ENCODE peak calls at places on chromosomes 6 and 20, in five cellular contexts. I is uterus, Y is upper lobe of right lung, V is sigmoid colon, B is ovary. Q is an unnamed sample. For H3K4me1 and H3K36me3, the result is how much of the 10 kb centered on the place peaks cover.

GRCh38 chr6:13593720-13594119 is 19.3 kb downstream of the SIRT5 start:
- DNase-seq in I (no peak), Y (no peak), V (no peak), B (no peak), Q (no peak)

GRCh38 chr6:118198746-118199145 is 291.7 kb downstream of the SLC35F1 start:
- DNase-seq in I (no peak), Y (no peak), V (no peak), B (no peak), Q (no peak)

GRCh38 chr6:150666071-150666470 is 66.4 kb downstream of the PLEKHG1 start:
- DNase-seq in I (no peak), Y (no peak), V (peak), B (no peak), Q (no peak)

GRCh38 chr6:13406051-13406477 is 77.7 kb upstream of the TBC1D7 start:
- DNase-seq in I (no peak), Y (no peak), V (no peak), B (no peak), Q (no peak)

GRCh38 chr20:11437611-11438380 is 479.9 kb upstream of the BTBD3 start:
- DNase-seq in I (no peak), Y (no peak), V (no peak), B (no peak), Q (no peak)

GRCh38 chr20:50898475-50898874 is 32.8 kb downstream of the ADNP start:
- DNase-seq in I (no peak), Y (no peak), V (no peak), B (no peak), Q (no peak)

GRCh38 chr20:61750093-61750492 is 315.6 kb downstream of the TAF4 start:
- DNase-seq in I (no peak), Y (no peak), V (no peak), B (no peak), Q (no peak)

GRCh38 chr6:1497593-1498105 is 108.3 kb downstream of the FOXF2 start:
- DNase-seq in I (no peak), Y (no peak), V (peak), B (peak), Q (no peak)

GRCh38 chr20:61254881-61255589 is 3.0 kb downstream of the CDH4 start:
- DNase-seq in I (no peak), Y (no peak), V (no peak), B (no peak), Q (no peak)

GRCh38 chr6:141077355-141078333 is 1055.1 kb upstream of the GJE1 start:
- DNase-seq in I (no peak), Y (no peak), V (no peak), B (no peak), Q (no peak)

GRCh38 chr6:123635567-123635966 is 1.2 kb downstream of the TRDN start:
- DNase-seq in I (no peak), Y (no peak), V (no peak), B (no peak), Q (no peak)

GRCh38 chr6:123640567-123641187 is 3.9 kb upstream of the TRDN start:
- DNase-seq in I (no peak), Y (no peak), V (no peak), B (no peak), Q (no peak)

GRCh38 chr6:123636771-123637170 is at the start of gene TRDN:
- DNase-seq in I (no peak), Y (no peak), V (no peak), B (no peak), Q (no peak)

GRCh38 chr6:123636282-123636681 is 468 bp downstream of the TRDN start:
- DNase-seq in I (no peak), Y (no peak), V (no peak), B (no peak), Q (no peak)

GRCh38 chr6:123635144-123635543 is 1.6 kb downstream of the TRDN start:
- DNase-seq in I (no peak), Y (no peak), V (no peak), B (no peak), Q (no peak)
- H3K4me1 ChIP-seq in I (under half), Y (under half), V (under half), B (under half), Q (under half)

DNA sequence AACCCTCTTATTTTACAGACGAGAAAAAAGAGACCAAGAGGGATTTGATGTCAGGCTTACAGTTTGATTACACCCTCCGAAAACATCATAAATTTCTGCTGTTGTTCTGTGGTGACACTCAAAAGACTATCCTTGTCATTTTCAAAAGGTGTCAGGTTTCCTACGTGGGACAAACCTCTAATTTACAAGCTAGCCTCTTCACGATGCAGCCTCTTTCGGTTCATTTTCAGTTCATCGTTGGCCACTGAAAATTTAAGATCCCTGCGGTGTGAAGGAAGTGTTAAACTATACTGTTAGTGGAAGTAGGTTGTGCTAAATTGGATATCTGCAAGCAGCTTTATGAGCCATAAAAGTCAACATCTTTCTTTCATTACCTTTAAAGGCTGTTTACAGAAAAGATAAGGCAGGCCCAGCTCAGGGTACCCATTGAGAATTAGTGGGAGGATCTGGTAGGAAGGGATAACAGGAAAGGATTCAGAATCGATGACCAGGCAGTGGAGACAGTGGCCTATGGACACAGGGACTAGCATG is 329.2 kb upstream of the SOX4 start:
- DNase-seq in I (no peak), Y (no peak), V (no peak), B (no peak), Q (no peak)
- H3K36me3 ChIP-seq in I (under half), Y (under half), V (under half), B (under half), Q (under half)

GRCh38 chr6:106974999-106975698 is 620 bp upstream of the CD24 start:
- DNase-seq in I (no peak), Y (peak), V (no peak), B (peak), Q (peak)

GRCh38 chr6:106973841-106974336 is 640 bp downstream of the CD24 start:
- DNase-seq in I (no peak), Y (peak), V (no peak), B (no peak), Q (peak)

GRCh38 chr6:106973018-106973840 is 1.3 kb downstream of the CD24 start:
- DNase-seq in I (no peak), Y (peak), V (no peak), B (no peak), Q (peak)

GRCh38 chr6:106975699-106976032 is 1.1 kb upstream of the CD24 start:
- DNase-seq in I (no peak), Y (no peak), V (no peak), B (no peak), Q (no peak)

DNA sequence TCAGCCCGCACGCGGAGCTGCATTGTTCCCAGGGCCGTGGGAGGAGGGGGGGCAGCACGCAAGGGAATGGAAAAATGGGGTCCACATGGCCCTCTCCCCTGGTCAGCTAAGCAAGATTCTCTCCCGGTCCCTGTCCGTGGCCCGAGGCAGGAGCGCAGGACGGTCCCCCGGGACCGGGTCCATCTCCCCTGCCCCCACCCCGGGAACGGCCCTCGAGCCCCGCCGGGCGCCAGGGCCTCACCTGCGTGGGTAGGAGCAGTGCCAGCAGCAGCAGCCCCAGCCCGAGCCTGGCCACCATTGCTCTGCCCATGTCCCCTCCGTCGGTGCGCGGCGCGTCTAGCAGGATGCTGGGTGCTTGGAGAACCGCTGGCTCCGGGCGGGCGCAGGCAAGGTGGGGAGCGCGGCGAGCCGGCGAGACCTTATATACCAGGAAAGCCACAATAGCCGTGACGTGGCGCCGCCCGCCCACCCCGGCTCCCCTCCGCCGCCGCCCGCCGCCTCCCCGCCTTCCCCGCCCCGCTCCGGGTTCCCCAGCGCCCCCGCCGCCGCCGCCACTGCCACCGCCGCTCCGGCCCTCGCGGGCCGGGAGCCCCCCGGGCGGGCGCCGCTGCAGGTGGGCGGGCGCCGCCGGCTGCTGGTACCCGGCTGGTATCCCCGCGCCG is at the start of gene CD24:
- DNase-seq in I (no peak), Y (peak), V (no peak), B (peak), Q (peak)
- H3K27ac ChIP-seq in I (peak), Y (peak), V (peak), B (no peak), Q (peak)

DNA sequence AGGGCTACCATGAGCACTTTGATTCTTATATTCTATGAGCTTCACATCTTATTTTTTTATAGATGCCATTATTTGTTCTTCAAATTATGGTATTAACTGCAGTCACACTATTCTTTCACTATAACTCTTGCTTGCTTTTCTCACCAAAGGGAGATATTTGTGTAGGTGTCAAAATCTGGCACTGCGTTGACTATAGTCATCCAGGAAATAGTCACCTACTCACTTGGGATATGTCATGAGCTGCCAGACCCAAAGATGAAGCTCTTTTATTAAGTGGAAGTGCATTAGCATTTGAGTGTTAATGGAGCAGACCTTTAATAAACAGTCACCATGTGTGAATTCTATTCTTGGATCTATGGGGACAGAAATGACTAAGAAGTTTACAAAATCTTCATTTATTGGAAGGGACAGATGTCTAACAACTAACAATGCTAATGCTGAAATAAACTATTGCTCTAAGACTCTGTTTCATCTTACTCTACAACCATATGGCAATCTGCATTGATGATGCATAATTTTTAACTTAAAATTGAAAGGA is 130.1 kb upstream of the NEDD9 start:
- DNase-seq in I (no peak), Y (no peak), V (no peak), B (no peak), Q (no peak)
- H3K4me1 ChIP-seq in I (under half), Y (half or more), V (under half), B (under half), Q (half or more)

DNA sequence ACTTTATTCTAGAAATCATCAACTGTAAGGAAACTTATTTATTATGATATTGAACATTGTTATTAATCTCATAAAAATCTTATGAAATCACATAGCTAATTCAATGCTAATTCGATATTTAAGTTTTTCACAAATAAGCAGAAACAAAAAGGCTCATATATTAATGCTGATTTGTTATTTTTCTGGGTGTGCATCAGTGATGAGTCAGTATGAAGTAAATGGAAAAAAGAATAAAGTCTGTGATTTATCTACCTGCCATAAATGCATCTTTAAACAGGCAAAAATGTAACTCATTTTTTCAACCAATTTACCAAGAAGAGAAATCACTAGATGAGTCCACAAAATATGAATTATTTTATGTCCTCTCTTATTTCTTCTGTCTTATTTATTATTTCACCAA is 253.5 kb downstream of the PTPRK start:
- DNase-seq in I (no peak), Y (no peak), V (no peak), B (no peak), Q (no peak)
- H3K36me3 ChIP-seq in I (under half), Y (under half), V (under half), B (under half), Q (under half)

GRCh38 chr20:40449974-40450616 is 238.9 kb downstream of the MAFB start:
- DNase-seq in I (no peak), Y (no peak), V (no peak), B (no peak), Q (no peak)
- H3K27ac ChIP-seq in I (no peak), Y (no peak), V (no peak), B (no peak), Q (no peak)

GRCh38 chr20:58388028-58388601 is 914 bp upstream of the VAPB start:
- DNase-seq in I (no peak), Y (no peak), V (no peak), B (no peak), Q (no peak)

GRCh38 chr20:58389324-58389967 is 417 bp downstream of the VAPB start:
- DNase-seq in I (no peak), Y (no peak), V (peak), B (no peak), Q (no peak)

GRCh38 chr20:58390659-58391035 is 1.6 kb downstream of the VAPB start:
- DNase-seq in I (no peak), Y (no peak), V (no peak), B (no peak), Q (no peak)

GRCh38 chr20:58389968-58390658 is 1.1 kb downstream of the VAPB start:
- DNase-seq in I (no peak), Y (no peak), V (no peak), B (no peak), Q (no peak)

DNA sequence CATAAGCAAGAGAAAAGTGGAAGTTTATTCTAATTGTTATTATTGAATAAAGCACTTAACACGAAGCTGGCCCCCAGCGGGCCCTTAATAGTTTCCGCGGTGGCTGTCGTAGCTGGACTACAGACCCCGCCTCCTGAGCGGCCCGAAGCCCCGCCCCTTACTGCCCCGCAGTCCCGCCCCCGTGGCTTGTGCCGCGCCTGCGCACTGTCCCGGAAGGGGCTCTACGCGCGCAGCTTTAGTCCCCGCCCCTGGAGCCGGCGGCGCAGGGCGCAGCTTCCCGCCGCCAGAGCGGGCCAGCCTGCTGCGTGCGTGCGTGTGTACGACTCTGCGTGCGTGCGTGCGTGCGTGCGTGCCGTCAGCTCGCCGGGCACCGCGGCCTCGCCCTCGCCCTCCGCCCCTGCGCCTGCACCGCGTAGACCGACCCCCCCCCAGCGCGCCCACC is at the start of gene VAPB:
- DNase-seq in I (peak), Y (peak), V (peak), B (peak), Q (peak)
- H3K4me1 ChIP-seq in I (under half), Y (under half), V (under half), B (under half), Q (under half)

GRCh38 chr20:56406910-56407309 is 5.2 kb upstream of the CASS4 start:
- DNase-seq in I (no peak), Y (no peak), V (no peak), B (no peak), Q (no peak)
- H3K36me3 ChIP-seq in I (under half), Y (half or more), V (under half), B (under half), Q (half or more)

Q was measured in lower lobe of right lung.